ENCODE peak calls at places on chromosomes 12 and 14, in seven cellular contexts. D, X, S, E, R, C and N are unnamed samples.

GRCh38 chr12:90305379-90305778 is 596.7 kb upstream of the ATP2B1 start:
- DNase-seq in D (no peak), X (no peak), S (no peak), E (no peak), R (no peak), C (no peak), N (no peak)

GRCh38 chr12:79747274-79747673 is 56.5 kb upstream of the PAWR start:
- DNase-seq in D (no peak), X (no peak), S (no peak), E (no peak), R (no peak), C (no peak), N (no peak)

GRCh38 chr14:25833341-25834121 is 764.3 kb downstream of the NOVA1 start:
- DNase-seq in D (no peak), X (no peak), S (peak), E (peak), R (no peak), C (peak), N (no peak)

GRCh38 chr12:124088232-124088907 is 115.4 kb downstream of the ZNF664 start:
- DNase-seq in D (no peak), X (no peak), S (no peak), E (peak), R (no peak), C (no peak), N (no peak)

GRCh38 chr14:72544615-72545387 is 349.1 kb downstream of the DPF3 start:
- DNase-seq in D (no peak), X (no peak), S (no peak), E (no peak), R (no peak), C (peak), N (no peak)

GRCh38 chr12:24172031-24172772 is 222.7 kb upstream of the SOX5 start:
- DNase-seq in D (peak), X (no peak), S (no peak), E (no peak), R (no peak), C (no peak), N (no peak)

GRCh38 chr12:78009031-78009430 is 178.3 kb downstream of the NAV3 start:
- DNase-seq in D (no peak), X (no peak), S (no peak), E (no peak), R (no peak), C (no peak), N (no peak)

GRCh38 chr12:68559984-68560822 is 50.5 kb upstream of the RAP1B start:
- DNase-seq in D (no peak), X (no peak), S (no peak), E (no peak), R (no peak), C (no peak), N (no peak)

GRCh38 chr12:39905152-39905551 is 200.7 kb downstream of the SLC2A13 start:
- DNase-seq in D (no peak), X (no peak), S (no peak), E (peak), R (no peak), C (no peak), N (no peak)

GRCh38 chr12:57864811-57865751 is 18.6 kb upstream of the CTDSP2 start:
- DNase-seq in D (no peak), X (peak), S (no peak), E (no peak), R (peak), C (peak), N (peak)

GRCh38 chr14:95619785-95620417 is 66.3 kb upstream of the TCL1B start:
- DNase-seq in D (no peak), X (no peak), S (no peak), E (no peak), R (no peak), C (no peak), N (no peak)

GRCh38 chr14:102654298-102654697 is 61.8 kb downstream of the RCOR1 start:
- DNase-seq in D (no peak), X (no peak), S (no peak), E (no peak), R (no peak), C (no peak), N (no peak)

GRCh38 chr12:84689638-84690037 is 223.0 kb downstream of the SLC6A15 start:
- DNase-seq in D (no peak), X (no peak), S (no peak), E (no peak), R (no peak), C (no peak), N (no peak)

GRCh38 chr12:89040146-89040964 is 311.9 kb downstream of the DUSP6 start:
- DNase-seq in D (no peak), X (peak), S (no peak), E (no peak), R (no peak), C (no peak), N (peak)

GRCh38 chr12:110426300-110426910 is 22.9 kb upstream of the ANAPC7 start:
- DNase-seq in D (no peak), X (no peak), S (no peak), E (peak), R (no peak), C (no peak), N (no peak)

GRCh38 chr14:95533822-95534221 is 1.0 kb upstream of the GLRX5 start:
- DNase-seq in D (no peak), X (no peak), S (no peak), E (no peak), R (no peak), C (no peak), N (no peak)

GRCh38 chr12:75364918-75365317 is 26.0 kb upstream of the GLIPR1L2 start:
- DNase-seq in D (no peak), X (no peak), S (no peak), E (no peak), R (no peak), C (no peak), N (no peak)

GRCh38 chr12:53365245-53365904 is 14.6 kb upstream of the SP1 start:
- DNase-seq in D (no peak), X (no peak), S (no peak), E (no peak), R (peak), C (no peak), N (no peak)

GRCh38 chr12:52541709-52542108 is 11.2 kb downstream of the KRT71 start:
- DNase-seq in D (no peak), X (no peak), S (no peak), E (no peak), R (no peak), C (no peak), N (no peak)

GRCh38 chr12:1890119-1890703 is 28.2 kb downstream of the CACNA2D4 start:
- DNase-seq in D (no peak), X (no peak), S (no peak), E (peak), R (no peak), C (peak), N (no peak)

GRCh38 chr12:117114784-117115183 is 15.6 kb upstream of the TESC start:
- DNase-seq in D (no peak), X (no peak), S (no peak), E (no peak), R (no peak), C (no peak), N (no peak)

GRCh38 chr14:50340945-50341344 is 28.8 kb downstream of the DMAC2L start:
- DNase-seq in D (no peak), X (no peak), S (no peak), E (peak), R (no peak), C (no peak), N (no peak)

GRCh38 chr12:119902084-119902509 is 25.0 kb upstream of the CIT start:
- DNase-seq in D (peak), X (peak), S (peak), E (peak), R (peak), C (peak), N (peak)

GRCh38 chr12:2998789-2999264 is 39.6 kb downstream of the TEAD4 start:
- DNase-seq in D (no peak), X (no peak), S (no peak), E (no peak), R (peak), C (peak), N (no peak)

GRCh38 chr12:62731378-62731710 is 203.6 kb downstream of the PPM1H start:
- DNase-seq in D (no peak), X (no peak), S (no peak), E (no peak), R (no peak), C (no peak), N (no peak)

GRCh38 chr12:100826323-100826722 is 31.7 kb downstream of the ANO4 start:
- DNase-seq in D (no peak), X (no peak), S (peak), E (no peak), R (peak), C (peak), N (no peak)

GRCh38 chr14:33938131-33938949 is 12.5 kb downstream of the EGLN3 start:
- DNase-seq in D (peak), X (no peak), S (peak), E (peak), R (peak), C (peak), N (no peak)

GRCh38 chr12:94074970-94075695 is 73.2 kb upstream of the PLXNC1 start:
- DNase-seq in D (no peak), X (no peak), S (peak), E (peak), R (peak), C (no peak), N (no peak)

GRCh38 chr12:42332301-42332894 is 6.4 kb downstream of the PPHLN1 start:
- DNase-seq in D (no peak), X (no peak), S (peak), E (peak), R (peak), C (no peak), N (no peak)

GRCh38 chr14:60573943-60574496 is 65.1 kb downstream of the SIX6 start:
- DNase-seq in D (no peak), X (no peak), S (no peak), E (no peak), R (no peak), C (no peak), N (no peak)

GRCh38 chr12:113250045-113250444 is 28.8 kb downstream of the TPCN1 start:
- DNase-seq in D (no peak), X (no peak), S (no peak), E (no peak), R (no peak), C (no peak), N (no peak)

GRCh38 chr12:98644433-98644711 is 216 bp downstream of the IKBIP start:
- DNase-seq in D (no peak), X (no peak), S (no peak), E (no peak), R (no peak), C (no peak), N (peak)

GRCh38 chr12:42588981-42589464 is 523 bp downstream of the PRICKLE1 start:
- DNase-seq in D (no peak), X (no peak), S (no peak), E (peak), R (peak), C (peak), N (no peak)

GRCh38 chr12:34402899-34403705 is 380.8 kb downstream of the ALG10 start:
- DNase-seq in D (no peak), X (no peak), S (no peak), E (peak), R (peak), C (peak), N (no peak)

GRCh38 chr14:40053396-40053795 is 621.2 kb upstream of the FBXO33 start:
- DNase-seq in D (no peak), X (no peak), S (no peak), E (no peak), R (no peak), C (no peak), N (no peak)
- TF ChIP-seq TAF1 in D (no peak), X (no peak), S (no peak), E (no peak), R (no peak), C (no peak), N (no peak)

GRCh38 chr14:104784846-104785707 is 10.5 kb downstream of the AKT1 start:
- DNase-seq in D (no peak), X (no peak), S (no peak), E (no peak), R (no peak), C (no peak), N (no peak)
- TF ChIP-seq POLR2AphosphoS5 in D (no peak), X (no peak), S (no peak), E (no peak), R (no peak), C (no peak), N (no peak)

DNA sequence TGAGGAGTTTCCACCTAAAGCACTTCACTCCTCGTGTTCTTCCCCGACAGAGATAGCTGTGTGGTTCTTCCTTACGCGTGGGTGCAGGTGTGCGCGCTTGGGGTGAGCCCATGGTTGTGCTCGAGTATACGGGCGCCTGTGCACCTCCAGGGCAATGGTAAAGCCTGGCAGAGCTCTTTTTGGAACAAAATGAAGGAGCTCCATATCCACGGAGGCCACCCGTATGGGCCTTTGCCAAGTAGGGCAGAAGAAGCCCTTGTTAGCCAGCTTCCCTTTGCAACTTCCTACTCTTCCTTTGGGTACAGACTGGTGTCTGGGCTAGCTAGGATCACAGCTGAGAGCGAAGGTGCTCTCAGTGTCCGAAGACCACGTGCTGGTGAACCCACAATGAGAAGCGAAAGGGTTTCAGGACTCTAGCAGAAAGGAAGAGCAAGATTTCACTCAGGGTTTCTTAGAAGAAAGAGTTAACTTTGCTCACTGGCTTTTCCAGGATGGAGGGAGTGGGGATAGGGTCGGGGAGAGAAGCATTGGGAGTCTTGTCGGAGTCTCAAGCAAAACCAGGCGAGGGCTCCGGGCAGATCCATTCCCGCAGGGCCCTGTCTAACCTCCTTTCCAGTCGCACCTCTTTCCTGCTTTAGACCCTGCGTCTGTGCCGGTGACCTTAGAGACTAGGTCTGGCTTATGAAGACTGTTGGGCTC is 977 bp upstream of the LRFN5 start:
- DNase-seq in D (no peak), X (no peak), S (no peak), E (no peak), R (no peak), C (peak), N (no peak)
- TF ChIP-seq TAF1 in D (no peak), X (no peak), S (no peak), E (no peak), R (no peak), C (no peak), N (no peak)

GRCh38 chr12:6644257-6644596 is 3.0 kb downstream of the ACRBP start:
- DNase-seq in D (no peak), X (no peak), S (no peak), E (peak), R (no peak), C (no peak), N (no peak)
- TF ChIP-seq POLR2AphosphoS5 in D (no peak), X (no peak), S (peak), E (no peak), R (no peak), C (no peak), N (no peak)

GRCh38 chr14:100077441-100077840 is 12.2 kb downstream of the EVL start:
- DNase-seq in D (no peak), X (no peak), S (no peak), E (no peak), R (no peak), C (no peak), N (no peak)
- TF ChIP-seq TAF1 in D (no peak), X (no peak), S (no peak), E (no peak), R (no peak), C (no peak), N (no peak)

GRCh38 chr12:12278899-12279298 is 12.1 kb upstream of the LRP6 start:
- DNase-seq in D (no peak), X (no peak), S (no peak), E (no peak), R (no peak), C (no peak), N (no peak)

GRCh38 chr12:12282202-12282601 is 15.4 kb upstream of the LRP6 start:
- DNase-seq in D (no peak), X (no peak), S (no peak), E (no peak), R (no peak), C (no peak), N (no peak)

GRCh38 chr12:12275874-12276273 is 9.0 kb upstream of the LRP6 start:
- DNase-seq in D (no peak), X (no peak), S (no peak), E (no peak), R (no peak), C (no peak), N (no peak)

GRCh38 chr12:12282761-12283160 is 15.9 kb upstream of the LRP6 start:
- DNase-seq in D (no peak), X (no peak), S (no peak), E (no peak), R (no peak), C (no peak), N (no peak)

GRCh38 chr12:12281134-12281533 is 14.3 kb upstream of the LRP6 start:
- DNase-seq in D (no peak), X (no peak), S (no peak), E (no peak), R (no peak), C (no peak), N (no peak)
- TF ChIP-seq POLR2AphosphoS5 in D (no peak), X (no peak), S (no peak), E (no peak), R (no peak), C (no peak), N (no peak)

GRCh38 chr12:47705571-47706425 is at the start of gene RPAP3:
- DNase-seq in D (peak), X (peak), S (peak), E (peak), R (peak), C (peak), N (peak)

GRCh38 chr12:47709277-47710048 is 3.6 kb upstream of the RPAP3 start:
- DNase-seq in D (no peak), X (no peak), S (no peak), E (no peak), R (no peak), C (no peak), N (no peak)

GRCh38 chr12:47707355-47707754 is 1.5 kb upstream of the RPAP3 start:
- DNase-seq in D (no peak), X (no peak), S (no peak), E (no peak), R (no peak), C (no peak), N (no peak)

GRCh38 chr12:47710283-47710682 is 4.5 kb upstream of the RPAP3 start:
- DNase-seq in D (no peak), X (no peak), S (no peak), E (no peak), R (no peak), C (no peak), N (no peak)

GRCh38 chr12:47707905-47708543 is 2.2 kb upstream of the RPAP3 start:
- DNase-seq in D (no peak), X (no peak), S (no peak), E (no peak), R (no peak), C (no peak), N (no peak)
- TF ChIP-seq TAF1 in D (no peak), X (no peak), S (no peak), E (no peak), R (no peak), C (no peak), N (no peak)

DNA sequence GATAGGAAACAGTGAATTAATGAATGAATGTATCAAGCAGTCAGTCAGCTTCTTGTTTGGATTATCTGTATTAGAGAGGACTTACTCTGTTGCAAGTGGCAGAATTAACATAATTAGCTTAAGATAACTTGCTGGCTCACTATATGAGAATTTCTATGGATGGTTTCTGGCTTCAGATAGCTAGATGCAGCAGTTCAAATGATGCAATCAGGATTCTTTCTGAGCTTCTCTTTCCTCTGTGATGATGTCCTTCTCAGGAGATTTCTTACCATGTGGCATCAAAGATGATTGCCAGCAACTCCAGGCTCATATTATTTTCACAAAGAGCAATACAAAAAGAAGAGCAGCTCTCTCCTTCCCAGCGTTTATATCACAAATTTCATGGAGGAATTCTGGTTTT is 30.7 kb downstream of the FRMD6 start:
- DNase-seq in D (no peak), X (no peak), S (no peak), E (no peak), R (no peak), C (no peak), N (no peak)
- TF ChIP-seq POLR2AphosphoS5 in D (no peak), X (no peak), S (no peak), E (no peak), R (no peak), C (no peak), N (no peak)

DNA sequence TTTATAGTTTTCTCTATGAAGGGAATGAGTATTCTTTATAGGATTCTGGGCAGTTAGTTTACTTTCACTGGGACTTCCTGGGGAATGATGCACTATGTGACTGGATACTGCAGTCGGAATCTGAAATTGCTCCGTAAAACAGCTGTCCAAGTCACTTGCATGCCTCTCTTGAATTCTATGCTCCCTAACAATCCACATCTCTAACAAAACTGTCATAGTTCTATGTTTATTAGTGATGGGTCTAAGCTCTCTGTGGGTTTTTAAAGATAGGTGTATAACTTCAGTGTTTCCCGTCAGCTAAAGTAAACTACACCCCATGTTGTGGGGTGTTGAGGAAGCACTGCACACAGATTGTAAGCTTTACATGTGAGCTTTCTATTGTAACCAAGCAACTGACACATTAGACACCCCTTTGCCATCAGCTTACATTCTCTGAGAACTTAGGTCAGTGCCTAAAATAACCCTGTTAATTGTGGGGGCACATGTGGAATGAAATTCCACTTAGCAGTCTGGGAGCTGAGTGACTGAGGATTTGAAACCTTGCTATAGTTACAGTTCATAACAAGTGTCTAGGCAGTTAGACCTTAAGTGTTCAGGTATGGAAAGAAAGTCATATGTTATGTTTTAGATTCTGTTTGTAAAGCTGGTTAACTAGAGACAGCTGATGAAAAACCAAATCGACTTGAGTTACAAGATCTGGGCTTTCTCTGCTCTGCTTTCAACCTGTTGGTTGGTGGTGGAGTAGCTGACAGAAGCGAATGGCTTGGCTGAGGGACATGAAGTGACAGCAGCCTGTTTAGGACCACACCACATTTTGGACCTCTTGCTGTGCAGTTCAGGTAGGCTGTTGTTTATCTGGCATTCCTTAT is 165.7 kb downstream of the AKAP6 start:
- DNase-seq in D (no peak), X (no peak), S (no peak), E (no peak), R (no peak), C (no peak), N (no peak)
- TF ChIP-seq TAF1 in D (no peak), X (no peak), S (no peak), E (no peak), R (no peak), C (no peak), N (no peak)

GRCh38 chr12:92278378-92278828 is 132.8 kb upstream of the BTG1 start:
- DNase-seq in D (no peak), X (no peak), S (no peak), E (no peak), R (no peak), C (no peak), N (no peak)
- TF ChIP-seq POLR2AphosphoS5 in D (no peak), X (no peak), S (no peak), E (no peak), R (no peak), C (no peak), N (no peak)